ENCODE peak calls at places on chromosomes 12 and 14, in ten cellular contexts. R is A549, J is lung, W is bronchial epithelial cell, U is AG09309, H is fibroblast of pulmonary artery, P is astrocyte of the spinal cord, D is psoas muscle, K is HFF-Myc, F is BJ. Y is an unnamed sample.
A peak's percentile ranks its signal among the peaks of the same experiment; 100 is the strongest.

GRCh38 chr12:27766587-27766986 is 13.4 kb upstream of the KLHL42 start:
- DNase-seq in W (no peak), U (no peak), K (no peak), J (no peak), P (no peak), H (no peak), R (no peak), F (no peak), D (no peak), Y (no peak)

GRCh38 chr14:24774167-24774915 is 140.4 kb upstream of the GZMB start:
- DNase-seq in W (no peak), J (no peak), R (no peak), D (no peak), F (no peak), H (no peak), U (no peak), P (no peak), K (no peak), Y (no peak)

GRCh38 chr14:104130974-104131651 is 7.3 kb upstream of the KIF26A start:
- DNase-seq in H (peak; percentile 29), W (peak; percentile 46), J (peak; percentile 62), U (no peak), R (peak; percentile 65), F (no peak), D (peak; percentile 50), P (no peak), K (no peak), Y (no peak)

GRCh38 chr14:37669242-37669641 is 73.8 kb downstream of the TTC6 start:
- DNase-seq in U (no peak), P (no peak), F (no peak), J (no peak), H (no peak), R (no peak), W (no peak), K (no peak), D (no peak), Y (no peak)

GRCh38 chr12:109764123-109764522 is 50.5 kb downstream of the FAM222A start:
- DNase-seq in W (no peak), J (no peak), H (no peak), U (no peak), P (no peak), K (no peak), R (no peak), D (no peak), F (no peak), Y (no peak)

GRCh38 chr12:20486233-20486632 is 117.9 kb downstream of the PDE3A start:
- DNase-seq in D (no peak), H (no peak), K (no peak), J (no peak), U (no peak), W (no peak), P (peak; percentile 23), R (no peak), F (no peak), Y (no peak)

GRCh38 chr12:56029166-56029519 is 8.3 kb downstream of the IKZF4 start:
- DNase-seq in H (peak; percentile 73), K (no peak), F (no peak), P (peak; percentile 9), U (peak; percentile 37), R (no peak), W (peak; percentile 74), D (no peak), J (no peak), Y (no peak)

GRCh38 chr14:99241314-99242035 is 30.5 kb downstream of the BCL11B start:
- DNase-seq in W (no peak), P (no peak), U (no peak), D (no peak), R (no peak), J (no peak), K (no peak), F (no peak), H (no peak), Y (no peak)

GRCh38 chr14:38127356-38127755 is 80.3 kb upstream of the SSTR1 start:
- DNase-seq in P (no peak), R (no peak), H (no peak), J (no peak), K (no peak), D (no peak), W (no peak), U (no peak), F (no peak), Y (no peak)

GRCh38 chr12:53820503-53820902 is 68.7 kb upstream of the CISTR start:
- DNase-seq in W (peak; percentile 57), U (no peak), F (peak; percentile 12), H (peak; percentile 9), K (no peak), P (no peak), D (no peak), J (no peak), R (peak; percentile 13), Y (no peak)

GRCh38 chr12:95393191-95393790 is 80.7 kb upstream of the METAP2 start:
- DNase-seq in F (no peak), H (no peak), U (no peak), R (no peak), P (no peak), W (no peak), J (no peak), D (no peak), K (no peak), Y (no peak)

GRCh38 chr12:91065377-91065776 is 7.6 kb upstream of the KERA start:
- DNase-seq in K (no peak), R (no peak), H (no peak), U (no peak), J (no peak), D (no peak), F (no peak), P (no peak), W (no peak), Y (no peak)

GRCh38 chr14:73728106-73729014 is 14.2 kb upstream of the PNMA1 start:
- DNase-seq in H (peak; percentile 86), R (peak; percentile 87), J (peak; percentile 92), U (no peak), W (peak; percentile 63), D (peak; percentile 92), P (peak; percentile 67), K (peak; percentile 64), F (no peak), Y (no peak)

GRCh38 chr14:23544511-23545447 is 6.8 kb downstream of the ZFHX2 start:
- DNase-seq in J (no peak), F (no peak), R (no peak), P (no peak), H (no peak), D (peak; percentile 83), W (no peak), U (no peak), K (no peak), Y (no peak)

GRCh38 chr14:73344304-73344703 is 107.0 kb downstream of the PAPLN start:
- DNase-seq in W (no peak), K (peak; percentile 3), P (no peak), U (no peak), J (no peak), D (no peak), F (no peak), H (no peak), R (no peak), Y (no peak)

GRCh38 chr12:75889214-75889613 is 142.4 kb downstream of the PHLDA1 start:
- DNase-seq in W (no peak), K (no peak), J (no peak), F (no peak), R (no peak), D (no peak), H (no peak), P (no peak), U (no peak), Y (no peak)

DNA sequence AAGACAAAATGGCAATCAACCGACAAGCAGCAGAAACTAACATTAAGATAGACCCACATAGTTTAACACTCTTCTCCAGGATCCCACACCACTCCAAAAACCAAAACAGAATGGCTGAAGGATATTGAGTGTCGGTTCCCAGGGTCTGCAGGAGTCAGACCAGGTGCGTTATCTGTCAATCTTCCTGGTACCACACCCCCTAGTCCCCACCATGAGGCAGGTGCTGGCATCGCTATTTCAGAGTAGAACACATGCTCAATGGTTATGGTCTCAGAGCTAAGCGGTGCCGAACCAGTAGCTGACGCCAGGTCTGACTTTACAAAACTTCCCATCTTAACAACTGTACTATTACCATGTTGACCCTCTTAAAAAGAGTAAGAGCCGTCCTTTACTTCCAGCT is 10.2 kb downstream of the STX2 start:
- DNase-seq in U (no peak), D (no peak), H (no peak), F (no peak), K (no peak), J (no peak), P (no peak), R (no peak), W (no peak), Y (no peak)
- TF ChIP-seq CTCF in U (no peak), D (no peak), H (no peak), F (no peak), K (no peak), J (no peak), P (no peak), R (no peak), W (no peak), Y (no peak)

GRCh38 chr12:52152905-52153317 is 38.9 kb downstream of the KRT80 start:
- DNase-seq in J (no peak), W (no peak), F (no peak), U (no peak), D (no peak), R (no peak), H (no peak), P (no peak), K (no peak), Y (no peak)
- H3K4me3 ChIP-seq in J (no peak overlapping the region), W (no peak overlapping the region), F (no peak overlapping the region), U (no peak overlapping the region), D (no peak overlapping the region), R (no peak overlapping the region), H (no peak overlapping the region), P (no peak overlapping the region), K (no peak overlapping the region), Y (no peak overlapping the region)

DNA sequence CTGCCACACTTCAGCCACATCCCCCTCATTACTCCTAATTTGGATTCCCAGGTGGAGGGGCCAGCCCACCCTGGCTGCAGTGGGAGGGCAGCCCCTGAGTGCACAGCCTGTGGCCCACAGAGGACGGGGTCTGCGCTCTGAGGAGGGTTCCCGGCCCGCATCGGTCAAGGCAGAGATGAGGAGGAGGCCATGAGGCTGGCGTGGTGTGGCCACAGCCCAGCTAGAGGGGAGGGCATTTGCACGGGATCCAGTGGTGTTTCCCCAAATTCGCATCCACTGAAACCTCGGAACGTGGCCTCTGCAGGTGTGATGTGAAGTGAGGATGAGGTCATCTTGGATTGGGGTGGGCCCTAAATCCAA is 38.1 kb upstream of the FBRSL1 start:
- DNase-seq in R (no peak), D (no peak), P (no peak), W (no peak), J (no peak), H (no peak), K (no peak), F (no peak), U (no peak), Y (no peak)
- TF ChIP-seq CTCF in R (no peak), D (no peak), P (no peak), W (no peak), J (no peak), H (no peak), K (no peak), F (no peak), U (no peak), Y (no peak)

GRCh38 chr12:2834581-2835491 is at the start of gene NRIP2:
- DNase-seq in J (no peak), W (no peak), U (no peak), R (no peak), K (peak; percentile 25), H (peak; percentile 70), D (peak; percentile 51), P (peak; percentile 68), F (no peak), Y (no peak)
- H3K4me3 ChIP-seq in J (no peak within 1 kb of the TSS), W (no peak within 1 kb of the TSS), U (no peak within 1 kb of the TSS), R (no peak within 1 kb of the TSS), K (no peak within 1 kb of the TSS), H (no peak within 1 kb of the TSS), D (peak within 1 kb of the TSS; percentile 46), P (no peak within 1 kb of the TSS), F (no peak within 1 kb of the TSS), Y (no peak within 1 kb of the TSS)

GRCh38 chr12:25677180-25677937 is 124.3 kb upstream of the LMNTD1 start:
- DNase-seq in W (peak; percentile 18), H (peak; percentile 36), J (no peak), K (no peak), R (no peak), D (no peak), U (no peak), P (no peak), F (no peak), Y (no peak)
- TF ChIP-seq CTCF in W (peak; percentile 33), H (peak; percentile 33), J (no peak), K (peak; percentile 12), R (peak; percentile 18), D (no peak), U (peak; percentile 42), P (no peak), F (peak; percentile 34), Y (no peak)